ENCODE peak calls at places on chromosomes 3 and 15, in six cellular contexts. V is BE2C, T is GM20000, Z is H9, H is cardiac muscle cell, B is sigmoid colon. W is an unnamed sample.

GRCh38 chr15:97748576-97748975 is 211.9 kb upstream of the ARRDC4 start:
- DNase-seq in V (no peak), T (no peak), Z (no peak), H (no peak), B (no peak), W (no peak)

GRCh38 chr15:39130556-39131379 is 450.1 kb upstream of the THBS1 start:
- DNase-seq in V (no peak), T (no peak), Z (no peak), H (peak; percentile 14), B (no peak), W (no peak)

GRCh38 chr15:48868549-48868948 is 9.4 kb upstream of the EID1 start:
- DNase-seq in V (no peak), T (no peak), Z (no peak), H (peak; percentile 83), B (no peak), W (no peak)

GRCh38 chr3:39267631-39268553 is 11.9 kb downstream of the CX3CR1 start:
- DNase-seq in V (no peak), T (no peak), Z (peak; percentile 14), H (no peak), B (no peak), W (peak; percentile 70)

GRCh38 chr3:125042725-125043406 is 12.9 kb downstream of the HEG1 start:
- DNase-seq in V (no peak), T (no peak), Z (no peak), H (peak; percentile 61), B (peak; percentile 78), W (no peak)

GRCh38 chr15:52714968-52715367 is 35.8 kb upstream of the ATOSA start:
- DNase-seq in V (no peak), T (no peak), Z (no peak), H (no peak), B (no peak), W (no peak)

GRCh38 chr3:8962226-8962861 is 928 bp downstream of the RAD18 start:
- DNase-seq in V (no peak), T (no peak), Z (no peak), H (no peak), B (no peak), W (no peak)

GRCh38 chr3:15948403-15948802 is 150.6 kb upstream of the ANKRD28 start:
- DNase-seq in V (no peak), T (no peak), Z (no peak), H (no peak), B (no peak), W (no peak)

GRCh38 chr3:136186850-136187249 is 9.3 kb downstream of the MSL2 start:
- DNase-seq in V (no peak), T (no peak), Z (no peak), H (peak; percentile 40), B (no peak), W (no peak)

GRCh38 chr3:11226042-11226370 is 46.2 kb upstream of the ATG7 start:
- DNase-seq in V (no peak), T (no peak), Z (no peak), H (no peak), B (no peak), W (no peak)

GRCh38 chr3:113551821-113552220 is 19.5 kb downstream of the SIDT1 start:
- DNase-seq in V (no peak), T (no peak), Z (no peak), H (no peak), B (no peak), W (no peak)
- TF ChIP-seq CTCF in V (no peak), T (no peak), Z (no peak), H (no peak), B (no peak), W (no peak)

GRCh38 chr3:62184559-62184958 is 188.8 kb downstream of the FEZF2 start:
- DNase-seq in V (no peak), T (no peak), Z (no peak), H (peak; percentile 55), B (no peak), W (no peak)
- TF ChIP-seq CTCF in V (no peak), T (no peak), Z (peak; percentile 13), H (peak; percentile 2), B (no peak), W (no peak)

GRCh38 chr3:73610493-73610892 is 14.2 kb downstream of the PDZRN3 start:
- DNase-seq in V (no peak), T (no peak), Z (no peak), H (no peak), B (no peak), W (no peak)

GRCh38 chr3:73611176-73611575 is 13.6 kb downstream of the PDZRN3 start:
- DNase-seq in V (no peak), T (no peak), Z (no peak), H (peak; percentile 79), B (no peak), W (no peak)

GRCh38 chr3:73618461-73618860 is 6.3 kb downstream of the PDZRN3 start:
- DNase-seq in V (no peak), T (no peak), Z (no peak), H (no peak), B (no peak), W (no peak)

GRCh38 chr3:73616056-73616455 is 8.7 kb downstream of the PDZRN3 start:
- DNase-seq in V (no peak), T (no peak), Z (no peak), H (no peak), B (no peak), W (no peak)

GRCh38 chr3:73614385-73614784 is 10.4 kb downstream of the PDZRN3 start:
- DNase-seq in V (no peak), T (no peak), Z (no peak), H (peak; percentile 98), B (peak; percentile 83), W (no peak)
- TF ChIP-seq CTCF in V (no peak), T (no peak), Z (no peak), H (peak; percentile 12), B (no peak), W (no peak)

DNA sequence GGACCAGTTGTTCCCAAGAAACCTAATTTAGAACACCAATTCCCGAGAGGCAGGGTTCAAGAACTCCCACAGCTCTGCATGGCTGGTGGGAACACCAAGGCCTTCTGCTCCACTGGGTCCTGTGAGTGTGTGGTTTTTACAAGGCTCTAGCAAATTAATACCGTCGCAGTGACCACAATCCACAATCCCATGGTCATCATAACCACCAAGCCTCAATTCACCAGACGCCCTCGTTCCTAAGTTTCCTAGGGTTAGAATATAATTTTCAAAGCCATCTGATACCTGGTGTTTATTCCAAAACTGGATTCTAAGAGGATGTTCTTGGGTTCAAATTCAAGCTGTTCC is 114.9 kb upstream of the RPL32 start:
- DNase-seq in V (no peak), T (no peak), Z (no peak), H (no peak), B (no peak), W (no peak)
- TF ChIP-seq CTCF in V (no peak), T (no peak), Z (no peak), H (no peak), B (no peak), W (no peak)

GRCh38 chr15:28871168-28871567 is 14.6 kb upstream of the APBA2 start:
- DNase-seq in V (no peak), T (no peak), Z (no peak), H (no peak), B (no peak), W (no peak)

GRCh38 chr15:28873006-28873405 is 12.8 kb upstream of the APBA2 start:
- DNase-seq in V (no peak), T (no peak), Z (no peak), H (no peak), B (no peak), W (no peak)

GRCh38 chr15:28875461-28875965 is 10.3 kb upstream of the APBA2 start:
- DNase-seq in V (no peak), T (no peak), Z (no peak), H (no peak), B (no peak), W (no peak)

GRCh38 chr15:28876131-28876844 is 9.5 kb upstream of the APBA2 start:
- DNase-seq in V (no peak), T (no peak), Z (peak; percentile 68), H (no peak), B (no peak), W (no peak)

DNA sequence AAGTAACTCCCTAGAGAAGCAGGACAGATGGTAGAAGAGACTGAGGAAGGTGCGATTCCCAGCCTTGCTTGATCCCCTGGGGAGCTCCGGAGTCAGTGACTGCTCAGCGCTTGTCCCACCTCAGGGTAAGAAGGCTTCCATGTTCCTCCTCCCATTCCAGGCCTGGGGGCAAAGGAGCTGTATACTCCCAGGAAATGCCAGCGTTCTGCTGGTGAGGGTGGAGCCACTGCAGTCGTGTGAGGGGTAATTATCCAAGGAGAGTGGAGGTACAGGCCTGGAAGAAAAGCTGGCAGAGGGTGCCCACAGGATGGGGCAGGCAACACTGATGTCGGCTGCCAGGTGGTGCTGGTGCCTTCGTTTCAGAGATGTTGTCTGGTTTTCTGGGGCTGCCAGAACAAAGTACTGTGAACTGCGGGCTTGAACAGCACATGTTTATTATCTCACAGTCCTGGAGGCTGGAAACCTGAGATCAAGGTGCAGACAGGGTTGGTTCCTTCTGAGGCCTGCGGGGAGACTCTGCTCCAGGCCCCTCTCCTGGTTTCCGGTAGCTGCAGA is 12.1 kb upstream of the APBA2 start:
- DNase-seq in V (peak; percentile 39), T (no peak), Z (no peak), H (no peak), B (no peak), W (no peak)
- TF ChIP-seq CTCF in V (peak; percentile 41), T (no peak), Z (no peak), H (no peak), B (no peak), W (peak; percentile 49)

DNA sequence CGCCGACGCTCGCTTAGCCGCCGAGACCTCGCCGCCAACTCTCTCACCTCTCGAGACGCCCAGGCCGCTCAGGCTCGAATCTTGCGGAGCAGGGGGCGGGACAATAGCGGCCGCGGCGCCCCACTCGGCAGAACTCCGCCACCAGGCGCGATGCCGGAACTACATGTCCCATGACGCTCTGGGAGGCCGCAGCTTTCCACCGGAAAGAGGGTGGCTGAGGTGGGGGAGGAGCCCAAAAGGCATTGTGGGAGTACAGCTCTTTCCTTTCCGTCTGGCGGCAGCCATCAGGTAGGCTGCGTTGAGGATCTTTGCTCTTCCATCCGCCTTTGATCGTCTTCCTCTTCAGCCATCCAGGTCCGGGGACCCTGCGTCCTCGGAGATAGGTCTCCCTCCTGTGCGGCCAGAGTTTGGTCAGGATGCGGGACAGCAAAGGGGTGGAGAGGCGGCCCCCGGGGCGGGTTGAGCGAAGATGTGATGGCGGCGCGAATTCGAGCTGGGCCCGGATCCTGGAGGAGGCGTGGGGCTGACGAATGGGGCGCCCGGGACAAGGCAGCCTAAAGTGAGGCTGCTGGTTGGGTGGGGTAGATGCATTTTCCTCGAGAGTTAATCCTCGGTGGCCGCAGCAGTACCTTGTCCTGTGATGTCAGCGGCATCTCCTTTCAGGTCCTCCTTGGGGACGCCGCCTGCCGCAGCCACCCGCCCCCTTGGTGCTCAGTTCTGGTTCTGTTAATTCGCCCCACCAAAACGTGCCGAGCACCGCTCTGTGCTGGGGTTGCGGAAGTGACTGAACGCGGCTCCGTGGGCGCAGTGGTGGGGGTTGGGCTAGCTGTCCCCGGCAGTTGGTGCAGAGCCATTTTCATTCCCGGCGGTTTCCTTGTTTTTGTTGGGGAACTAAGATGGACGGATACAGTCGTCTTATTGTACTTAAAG is at the start of the genes NKIRAS1 and RPL15:
- DNase-seq in V (peak; percentile 94), T (peak; percentile 91), Z (peak; percentile 97), H (peak; percentile 98), B (peak; percentile 99), W (peak; percentile 98)
- TF ChIP-seq CTCF in V (peak; percentile 22), T (no peak), Z (peak; percentile 37), H (peak; percentile 48), B (peak; percentile 79), W (peak; percentile 53)

GRCh38 chr3:100776736-100777135 is 67.4 kb downstream of the TFG start:
- DNase-seq in V (no peak), T (no peak), Z (peak; percentile 67), H (no peak), B (no peak), W (no peak)
- TF ChIP-seq CTCF in V (no peak), T (no peak), Z (peak; percentile 61), H (no peak), B (no peak), W (no peak)